ENCODE peak calls at places on chromosomes 7 and 10, in six cellular contexts. C is mammary epithelial cell, K is ovary, Q is hepatocyte, W is cardiac muscle cell, Z is lower lobe of right lung. V is an unnamed sample.

GRCh38 chr7:5429253-5429856 is 5.7 kb upstream of the TNRC18 start:
- DNase-seq in Q (peak), K (peak), W (peak), Z (peak), C (peak), V (peak)

GRCh38 chr7:133623716-133624115 is 370.8 kb downstream of the EXOC4 start:
- DNase-seq in K (no peak), W (peak), C (no peak), Q (no peak), Z (no peak), V (no peak)

GRCh38 chr7:84236398-84236797 is 41.8 kb upstream of the SEMA3A start:
- DNase-seq in Q (no peak), Z (no peak), K (no peak), W (no peak), C (peak), V (peak)

GRCh38 chr7:20895563-20895962 is 108.9 kb upstream of the SP8 start:
- DNase-seq in C (peak), Q (no peak), K (no peak), Z (no peak), W (no peak), V (no peak)

GRCh38 chr7:16891874-16892620 is 10.3 kb upstream of the AGR3 start:
- DNase-seq in C (no peak), Z (no peak), Q (no peak), W (no peak), K (no peak), V (no peak)

GRCh38 chr10:79027147-79028055 is 41.4 kb upstream of the ZMIZ1 start:
- DNase-seq in K (peak), C (no peak), Q (peak), Z (peak), W (no peak), V (no peak)

GRCh38 chr7:98875501-98875900 is 2.8 kb upstream of the TRRAP start:
- DNase-seq in K (no peak), Q (no peak), Z (no peak), W (no peak), C (no peak), V (no peak)

GRCh38 chr10:71547841-71548493 is 151.2 kb downstream of the CDH23 start:
- DNase-seq in Z (peak), K (peak), Q (peak), W (peak), C (no peak), V (peak)

GRCh38 chr10:80266513-80266863 is 23.0 kb downstream of the MAT1A start:
- DNase-seq in W (no peak), K (no peak), C (no peak), Z (no peak), Q (no peak), V (no peak)

GRCh38 chr7:27735165-27735564 is 4.8 kb upstream of the TAX1BP1 start:
- DNase-seq in K (no peak), C (no peak), Q (no peak), Z (no peak), W (no peak), V (no peak)

GRCh38 chr7:129191272-129191671 is 2.8 kb downstream of the SMO start:
- DNase-seq in Q (peak), K (no peak), C (no peak), Z (no peak), W (no peak), V (no peak)

GRCh38 chr10:74799840-74800239 is 26.6 kb upstream of the KAT6B start:
- DNase-seq in Q (no peak), W (no peak), K (no peak), C (peak), Z (no peak), V (peak)

GRCh38 chr7:93920496-93921189 is 892 bp upstream of the GNG11 start:
- DNase-seq in C (no peak), Z (no peak), Q (no peak), K (no peak), W (no peak), V (peak)

GRCh38 chr10:74118794-74119193 is 31.8 kb downstream of the AP3M1 start:
- DNase-seq in Z (no peak), W (no peak), K (no peak), C (peak), Q (no peak), V (no peak)

GRCh38 chr7:66826649-66827048 is 86.1 kb downstream of the RABGEF1 start:
- DNase-seq in W (no peak), Q (no peak), Z (no peak), K (no peak), C (no peak), V (no peak)

GRCh38 chr7:139619367-139619657 is 95.8 kb downstream of the CLEC2L start:
- DNase-seq in C (no peak), Z (no peak), Q (no peak), K (no peak), W (no peak), V (peak)

GRCh38 chr7:149161241-149161848 is 14.1 kb downstream of the ZNF398 start:
- DNase-seq in K (no peak), W (no peak), Q (no peak), Z (no peak), C (peak), V (peak)

GRCh38 chr7:142777318-142777717 is 6.5 kb downstream of the PRSS2 start:
- DNase-seq in Q (no peak), K (no peak), Z (no peak), W (no peak), C (no peak), V (no peak)

GRCh38 chr7:88153378-88153777 is 66.5 kb downstream of the SRI start:
- DNase-seq in Z (no peak), W (no peak), Q (no peak), C (no peak), K (no peak), V (no peak)

GRCh38 chr10:42990016-42990720 is 86.7 kb upstream of the RET start:
- DNase-seq in C (no peak), K (peak), Z (peak), W (no peak), Q (peak), V (no peak)

GRCh38 chr7:144384555-144385245 is 18.8 kb downstream of the NOBOX start:
- DNase-seq in C (peak), Z (no peak), W (no peak), Q (peak), K (no peak), V (peak)
- H3K4me3 ChIP-seq in C (no peak), Z (no peak), W (no peak), Q (no peak), K (no peak), V (no peak)

DNA sequence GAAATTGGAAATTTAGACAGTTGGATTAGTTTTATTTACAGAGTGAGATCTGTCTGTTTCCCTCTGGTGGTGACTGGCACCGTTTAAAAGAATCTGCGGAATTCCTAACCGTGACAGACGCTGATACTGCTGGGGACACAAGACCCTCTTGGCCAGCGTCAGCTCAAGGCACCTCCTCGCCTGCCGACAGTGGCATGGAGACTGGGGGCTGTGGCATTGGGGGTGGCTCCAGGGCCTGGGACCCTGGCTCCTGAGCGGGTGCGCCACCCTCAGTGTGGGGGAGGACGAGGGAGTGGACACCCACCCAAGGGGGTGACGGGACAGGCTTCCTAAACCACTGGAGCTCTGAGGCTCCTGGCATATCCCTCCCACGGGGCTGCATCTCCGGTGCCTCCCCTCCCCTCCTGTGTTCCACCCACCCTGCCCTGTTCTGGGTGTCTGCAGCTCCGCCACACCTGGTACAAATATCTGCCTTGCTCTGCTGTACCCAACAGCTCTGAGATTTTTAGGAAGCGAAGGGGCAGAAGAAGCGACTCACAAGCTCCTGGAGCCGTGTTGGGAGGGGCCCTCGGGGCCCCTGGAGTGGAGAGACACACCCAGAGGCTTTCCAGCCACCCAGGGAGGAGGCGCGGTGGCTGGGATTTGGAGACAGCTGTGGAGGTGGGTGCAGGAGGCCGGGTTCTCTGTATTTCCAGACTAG is 178.7 kb downstream of the DNAJB6 start:
- DNase-seq in W (no peak), Z (no peak), C (no peak), K (no peak), Q (no peak), V (no peak)
- TF ChIP-seq CTCF in W (no peak), Z (no peak), C (no peak), K (no peak), Q (no peak), V (no peak)

DNA sequence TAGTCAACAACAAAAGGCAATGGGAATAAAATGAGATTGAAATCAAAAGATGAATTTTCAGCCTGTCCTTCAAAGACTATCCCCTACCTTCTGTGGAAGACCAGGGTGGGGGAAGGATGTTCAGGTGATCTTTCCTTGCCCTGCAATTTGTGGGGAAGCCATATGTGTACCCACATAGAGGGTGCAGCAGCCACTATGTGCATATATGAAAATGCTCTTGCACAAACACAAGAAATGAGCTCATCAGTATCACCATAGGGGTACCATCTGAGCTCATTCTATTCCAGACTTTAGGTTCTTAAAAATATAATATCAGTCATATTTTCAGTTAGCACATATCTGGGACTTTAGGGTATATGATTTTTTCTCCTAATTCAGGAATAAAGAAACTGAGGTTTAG is 17.7 kb downstream of the GIMAP5 start:
- DNase-seq in W (no peak), Q (no peak), K (no peak), Z (no peak), C (no peak), V (no peak)
- H3K4me3 ChIP-seq in W (no peak), Q (no peak), K (no peak), Z (no peak), C (no peak), V (no peak)

DNA sequence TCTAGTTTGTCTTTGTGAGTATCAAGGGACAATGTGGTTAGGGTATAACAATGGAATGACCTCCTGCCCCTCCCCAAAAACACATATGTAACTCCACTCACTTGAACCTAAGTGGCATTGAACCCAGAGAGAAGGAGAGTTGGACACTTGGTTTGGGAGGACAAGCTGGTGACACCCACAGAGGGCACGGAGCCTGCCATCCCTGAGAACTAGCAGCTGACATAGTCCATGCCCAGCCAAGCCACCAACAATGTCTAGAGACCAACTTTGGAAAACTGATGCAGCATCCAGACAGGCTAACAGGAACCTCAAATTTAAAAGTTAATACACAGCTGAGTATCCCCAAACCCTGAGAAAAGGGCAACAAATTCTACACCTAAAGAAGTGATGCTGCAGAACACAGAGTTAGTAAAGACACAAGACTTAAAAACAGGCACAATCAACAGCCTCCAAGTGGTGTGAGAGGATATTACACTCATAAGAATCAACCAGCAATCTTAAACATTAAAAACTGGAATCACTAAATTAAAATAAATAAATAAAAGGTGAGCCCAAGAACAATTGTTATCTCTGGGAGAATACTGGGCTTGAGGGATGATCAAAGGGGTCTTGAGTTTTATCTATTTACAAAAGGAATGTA is 27.2 kb downstream of the NUDCD3 start:
- DNase-seq in W (no peak), K (no peak), C (no peak), Q (no peak), Z (no peak), V (peak)
- TF ChIP-seq CTCF in W (peak), K (no peak), C (peak), Q (peak), Z (no peak), V (peak)

V was measured in cardiac fibroblast.